ENCODE peak calls at places on chromosomes 6 and 20, in ten cellular contexts. I is Right ventricle myocardium inferior, L is NCI-H1105, Q is NAMALWA, M is nephron progenitor cell, Z is GM23248, U is HCT116, H is G401, E is fibroblast of pulmonary artery, A is NCI-H146. N is an unnamed sample.

GRCh38 chr6:106608080-106608668 is 21.1 kb downstream of the RTN4IP1 start:
- DNase-seq in I (no peak), L (peak; percentile 7), Q (peak; percentile 90), M (no peak), Z (peak; percentile 64), U (peak; percentile 64), H (peak; percentile 21), E (peak; percentile 72), A (peak; percentile 64), N (peak; percentile 41)

GRCh38 chr20:24863356-24863755 is 85.7 kb upstream of the CST7 start:
- DNase-seq in I (no peak), L (no peak), Q (no peak), M (no peak), Z (peak; percentile 86), U (no peak), H (no peak), E (peak; percentile 23), A (no peak), N (no peak)

GRCh38 chr6:111823831-111824607 is 49.2 kb downstream of the FYN start:
- DNase-seq in I (no peak), L (no peak), Q (no peak), M (no peak), Z (peak; percentile 77), U (no peak), H (no peak), E (peak; percentile 84), A (no peak), N (peak; percentile 73)

GRCh38 chr20:24657211-24657610 is 187.8 kb downstream of the SYNDIG1 start:
- DNase-seq in I (no peak), L (no peak), Q (no peak), M (peak; percentile 25), Z (peak; percentile 14), U (no peak), H (no peak), E (peak; percentile 22), A (no peak), N (no peak)

GRCh38 chr20:47304287-47304686 is 52.2 kb downstream of the ZMYND8 start:
- DNase-seq in I (no peak), L (no peak), Q (no peak), M (no peak), Z (peak; percentile 17), U (no peak), H (no peak), E (peak; percentile 41), A (peak; percentile 52), N (no peak)

GRCh38 chr6:131331146-131331545 is 195.9 kb downstream of the AKAP7 start:
- DNase-seq in I (no peak), L (no peak), Q (no peak), M (no peak), Z (no peak), U (no peak), H (no peak), E (no peak), A (no peak), N (no peak)

GRCh38 chr6:127177030-127177928 is 58.8 kb downstream of the RSPO3 start:
- DNase-seq in I (no peak), L (no peak), Q (no peak), M (no peak), Z (peak; percentile 77), U (no peak), H (no peak), E (peak; percentile 72), A (no peak), N (no peak)

GRCh38 chr6:520820-521219 is 129.3 kb downstream of the IRF4 start:
- DNase-seq in I (no peak), L (no peak), Q (no peak), M (no peak), Z (no peak), U (no peak), H (no peak), E (no peak), A (no peak), N (no peak)

GRCh38 chr20:25195962-25196700 is 619 bp downstream of the ENTPD6 start:
- DNase-seq in I (no peak), L (peak; percentile 28), Q (peak; percentile 51), M (peak; percentile 56), Z (no peak), U (peak; percentile 28), H (peak; percentile 67), E (no peak), A (peak; percentile 80), N (no peak)

GRCh38 chr6:32785781-32786533 is 22.6 kb upstream of the HLA-DQB2 start:
- DNase-seq in I (no peak), L (peak; percentile 40), Q (peak; percentile 78), M (peak; percentile 46), Z (peak; percentile 63), U (peak; percentile 64), H (peak; percentile 36), E (peak; percentile 70), A (peak; percentile 16), N (peak; percentile 7)

GRCh38 chr6:169988769-169989550 is 237.5 kb downstream of the ERMARD start:
- DNase-seq in I (no peak), L (no peak), Q (no peak), M (no peak), Z (no peak), U (no peak), H (no peak), E (no peak), A (no peak), N (no peak)

GRCh38 chr6:10951675-10952282 is 64.9 kb downstream of the SYCP2L start:
- DNase-seq in I (no peak), L (no peak), Q (peak; percentile 67), M (no peak), Z (peak; percentile 78), U (no peak), H (peak; percentile 38), E (peak; percentile 78), A (peak; percentile 10), N (peak; percentile 52)

GRCh38 chr6:79821859-79822258 is 125.5 kb downstream of the ELOVL4 start:
- DNase-seq in I (no peak), L (no peak), Q (no peak), M (no peak), Z (peak; percentile 33), U (no peak), H (no peak), E (peak; percentile 8), A (no peak), N (peak; percentile 90)

GRCh38 chr6:75409928-75410327 is 83.7 kb downstream of the FILIP1 start:
- DNase-seq in I (no peak), L (no peak), Q (no peak), M (no peak), Z (peak; percentile 50), U (no peak), H (no peak), E (no peak), A (no peak), N (peak; percentile 89)

GRCh38 chr6:156953478-156954146 is 176.4 kb downstream of the ARID1B start:
- DNase-seq in I (no peak), L (peak; percentile 99), Q (peak; percentile 67), M (peak; percentile 59), Z (peak; percentile 98), U (peak; percentile 42), H (peak; percentile 49), E (peak; percentile 95), A (peak; percentile 96), N (peak; percentile 96)

GRCh38 chr6:132132911-132133639 is 181.9 kb upstream of the CCN2 start:
- DNase-seq in I (no peak), L (no peak), Q (peak; percentile 45), M (no peak), Z (peak; percentile 88), U (no peak), H (no peak), E (peak; percentile 68), A (no peak), N (peak; percentile 53)

GRCh38 chr6:7050099-7050498 is 57.7 kb upstream of the RREB1 start:
- DNase-seq in I (no peak), L (no peak), Q (no peak), M (no peak), Z (no peak), U (no peak), H (no peak), E (no peak), A (no peak), N (no peak)

GRCh38 chr6:64217721-64218603 is 582.4 kb downstream of the PHF3 start:
- DNase-seq in I (no peak), L (no peak), Q (no peak), M (no peak), Z (peak; percentile 36), U (no peak), H (no peak), E (peak; percentile 67), A (no peak), N (peak; percentile 84)

GRCh38 chr6:169171951-169172350 is 81.7 kb downstream of the THBS2 start:
- DNase-seq in I (no peak), L (no peak), Q (no peak), M (no peak), Z (peak; percentile 88), U (no peak), H (no peak), E (peak; percentile 55), A (no peak), N (no peak)

GRCh38 chr6:134182528-134182927 is 130.1 kb upstream of the SLC2A12 start:
- DNase-seq in I (no peak), L (no peak), Q (no peak), M (no peak), Z (no peak), U (no peak), H (no peak), E (no peak), A (peak; percentile 89), N (no peak)

GRCh38 chr20:61500791-61501321 is 248.8 kb downstream of the CDH4 start:
- DNase-seq in I (no peak), L (no peak), Q (no peak), M (no peak), Z (peak; percentile 7), U (no peak), H (no peak), E (peak; percentile 10), A (no peak), N (peak; percentile 63)

GRCh38 chr6:34200340-34200971 is 36.2 kb upstream of the HMGA1 start:
- DNase-seq in I (no peak), L (no peak), Q (no peak), M (no peak), Z (no peak), U (no peak), H (no peak), E (no peak), A (no peak), N (no peak)

GRCh38 chr6:126033696-126034095 is 47.4 kb downstream of the TRMT11 start:
- DNase-seq in I (no peak), L (peak; percentile 19), Q (peak; percentile 56), M (peak; percentile 10), Z (peak; percentile 89), U (no peak), H (peak; percentile 49), E (peak; percentile 93), A (peak; percentile 43), N (peak; percentile 66)

GRCh38 chr6:137715589-137716045 is 151.4 kb upstream of the TNFAIP3 start:
- DNase-seq in I (no peak), L (no peak), Q (no peak), M (no peak), Z (peak; percentile 68), U (no peak), H (no peak), E (no peak), A (no peak), N (peak; percentile 0)

GRCh38 chr20:7650481-7650880 is 289.8 kb downstream of the HAO1 start:
- DNase-seq in I (no peak), L (no peak), Q (no peak), M (no peak), Z (peak; percentile 78), U (no peak), H (no peak), E (peak; percentile 67), A (no peak), N (no peak)

GRCh38 chr20:33828912-33829560 is 17.9 kb downstream of the CHMP4B start:
- DNase-seq in I (no peak), L (no peak), Q (no peak), M (no peak), Z (no peak), U (no peak), H (no peak), E (no peak), A (no peak), N (no peak)